ENCODE peak calls at places on chromosomes 13 and 19, in ten cellular contexts. L, J, F, X, G, P, S, T, C and I are unnamed samples.

GRCh38 chr13:28981530-28981929 is 161.4 kb downstream of the MTUS2 start:
- DNase-seq in T (no peak), S (no peak), X (no peak), C (no peak), G (no peak), L (no peak), F (no peak), J (peak; percentile 58), P (no peak), I (no peak)

GRCh38 chr19:33447336-33448158 is 74.0 kb downstream of the CEBPG start:
- DNase-seq in F (no peak), G (peak; percentile 31), S (no peak), P (no peak), J (peak; percentile 5), L (no peak), C (no peak), X (no peak), T (no peak), I (no peak)

GRCh38 chr19:55418185-55418584 is 10.6 kb upstream of the UBE2S start:
- DNase-seq in F (peak; percentile 73), T (peak; percentile 67), G (no peak), L (peak; percentile 80), X (no peak), S (peak; percentile 83), J (no peak), P (peak; percentile 64), C (peak; percentile 57), I (peak; percentile 69)

GRCh38 chr19:49512970-49513745 is 697 bp downstream of the FCGRT start:
- DNase-seq in J (peak; percentile 70), L (no peak), T (peak; percentile 67), F (peak; percentile 82), C (peak; percentile 59), X (peak; percentile 70), P (peak; percentile 75), S (peak; percentile 88), G (no peak), I (no peak)

GRCh38 chr19:30240904-30241695 is 131.1 kb upstream of the ZNF536 start:
- DNase-seq in J (no peak), C (no peak), P (no peak), L (no peak), S (no peak), F (no peak), X (no peak), T (no peak), G (no peak), I (no peak)

GRCh38 chr13:99528547-99528946 is 27.3 kb downstream of the TM9SF2 start:
- DNase-seq in G (no peak), C (no peak), J (no peak), P (no peak), L (no peak), F (no peak), T (no peak), X (no peak), S (no peak), I (no peak)

GRCh38 chr19:11697284-11697855 is 41.4 kb downstream of the ZNF823 start:
- DNase-seq in P (no peak), G (no peak), L (no peak), J (no peak), X (no peak), C (no peak), T (no peak), S (no peak), F (no peak), I (no peak)

GRCh38 chr13:100063333-100063732 is 25.6 kb upstream of the PCCA start:
- DNase-seq in J (no peak), T (no peak), X (no peak), G (no peak), P (no peak), C (no peak), L (no peak), S (no peak), F (no peak), I (no peak)

GRCh38 chr13:102227696-102228095 is 174.2 kb downstream of the FGF14 start:
- DNase-seq in G (no peak), F (no peak), X (no peak), L (no peak), J (no peak), C (no peak), S (no peak), P (no peak), T (no peak), I (no peak)

GRCh38 chr19:15431396-15432017 is 12.7 kb upstream of the AKAP8L start:
- DNase-seq in C (no peak), S (no peak), G (no peak), P (no peak), T (no peak), L (peak; percentile 16), J (no peak), F (no peak), X (no peak), I (no peak)

GRCh38 chr19:35058370-35058769 is 16.8 kb downstream of the HPN start:
- DNase-seq in P (no peak), C (no peak), T (no peak), S (no peak), F (no peak), J (no peak), G (no peak), L (no peak), X (no peak), I (no peak)

GRCh38 chr13:95059306-95059705 is 241.9 kb downstream of the ABCC4 start:
- DNase-seq in F (no peak), T (no peak), G (no peak), J (no peak), P (no peak), S (no peak), C (no peak), X (no peak), L (no peak), I (no peak)

GRCh38 chr19:18204394-18205179 is 745 bp upstream of the RAB3A start:
- DNase-seq in J (no peak), C (peak; percentile 52), P (peak; percentile 73), L (no peak), X (peak; percentile 84), T (peak; percentile 69), F (no peak), S (peak; percentile 84), G (no peak), I (no peak)

GRCh38 chr19:6718741-6719539 is 1.5 kb downstream of the C3 start:
- DNase-seq in G (no peak), J (no peak), L (peak; percentile 93), X (no peak), P (no peak), F (peak; percentile 95), T (peak; percentile 87), S (peak; percentile 75), C (no peak), I (peak; percentile 23)

GRCh38 chr19:56764296-56764695 is 76.2 kb downstream of the PEG3 start:
- DNase-seq in J (no peak), C (no peak), P (no peak), G (no peak), S (no peak), T (no peak), F (no peak), X (no peak), L (no peak), I (no peak)
- H3K9me3 ChIP-seq in J (peaks cover 7% of the 10 kb centered on the region), C (peaks cover 8% of the 10 kb centered on the region), P (peaks cover 2% of the 10 kb centered on the region), G (peaks cover 4% of the 10 kb centered on the region), S (peaks cover 7% of the 10 kb centered on the region), T (no peaks in the 10 kb centered on the region), F (peaks cover 79% of the 10 kb centered on the region), X (no peaks in the 10 kb centered on the region), L (no peaks in the 10 kb centered on the region), I (peaks cover 41% of the 10 kb centered on the region)

DNA sequence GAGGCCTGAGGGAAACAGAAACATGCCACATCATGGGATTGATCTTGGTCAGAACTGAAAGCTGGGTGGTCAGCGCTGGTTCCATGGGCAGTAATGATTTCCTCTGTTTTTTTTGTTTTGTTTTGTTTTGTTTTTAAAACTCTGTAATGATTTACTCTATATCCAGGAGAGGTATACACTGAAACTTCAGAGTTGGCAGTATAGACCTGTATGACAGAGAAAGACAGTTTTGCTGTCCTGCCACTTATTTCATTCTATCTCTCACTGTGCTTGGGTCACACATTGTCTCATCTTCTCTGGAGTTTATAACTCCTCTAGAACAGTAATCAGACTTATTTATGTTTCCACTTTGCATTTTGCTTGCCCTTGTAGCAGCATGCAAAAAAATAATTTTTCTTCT is 105.1 kb upstream of the SLITRK1 start:
- DNase-seq in C (no peak), G (no peak), L (no peak), X (no peak), P (no peak), T (no peak), F (no peak), S (no peak), J (no peak), I (no peak)
- TF ChIP-seq CTCF in C (no peak), G (no peak), L (no peak), X (no peak), P (no peak), T (no peak), F (no peak), S (no peak), J (no peak), I (no peak)

DNA sequence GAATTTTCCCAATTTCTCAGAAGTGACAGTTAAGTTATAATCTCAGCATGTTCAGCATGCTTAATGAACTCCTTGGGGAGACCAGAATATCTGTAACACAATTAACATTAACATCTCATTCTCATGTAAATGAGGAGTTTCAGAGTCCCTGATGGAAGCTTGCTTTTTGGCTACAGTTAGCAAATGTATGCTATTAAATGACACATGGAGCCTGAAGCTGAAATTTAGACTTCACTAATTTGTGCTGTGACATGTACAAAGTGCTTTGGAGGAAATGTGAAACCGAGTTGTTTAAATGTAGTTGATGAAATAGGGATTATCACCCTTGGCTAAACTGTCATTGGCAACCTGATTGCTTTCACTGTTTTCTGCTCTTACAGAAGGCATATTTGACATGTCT is 2265.1 kb upstream of the PCDH20 start:
- DNase-seq in P (no peak), J (no peak), X (no peak), T (no peak), L (no peak), C (no peak), S (no peak), F (no peak), G (no peak), I (no peak)
- H3K27me3 ChIP-seq in P (no peaks in the 10 kb centered on the region), J (no peaks in the 10 kb centered on the region), X (no peaks in the 10 kb centered on the region), T (no peaks in the 10 kb centered on the region), L (no peaks in the 10 kb centered on the region), C (no peaks in the 10 kb centered on the region), S (no peaks in the 10 kb centered on the region), F (no peaks in the 10 kb centered on the region), G (no peaks in the 10 kb centered on the region), I (no peaks in the 10 kb centered on the region)

GRCh38 chr19:53161123-53161522 is 2.3 kb upstream of the ZNF347 start:
- DNase-seq in T (no peak), F (no peak), L (peak; percentile 88), C (no peak), P (no peak), J (no peak), S (no peak), G (no peak), X (no peak), I (no peak)

GRCh38 chr19:53157601-53158000 is 1.3 kb downstream of the ZNF347 start:
- DNase-seq in G (no peak), F (peak; percentile 42), L (peak; percentile 45), S (peak; percentile 20), X (no peak), T (peak; percentile 43), C (no peak), J (no peak), P (no peak), I (peak; percentile 12)

GRCh38 chr19:53158119-53158656 is 665 bp downstream of the ZNF347 start:
- DNase-seq in S (peak; percentile 58), T (peak; percentile 63), G (peak; percentile 52), L (peak; percentile 51), P (peak; percentile 39), C (peak; percentile 29), J (peak; percentile 32), X (peak; percentile 29), F (peak; percentile 39), I (peak; percentile 38)

GRCh38 chr19:53156888-53157287 is 2.0 kb downstream of the ZNF347 start:
- DNase-seq in P (no peak), T (no peak), J (no peak), C (no peak), X (no peak), F (no peak), L (no peak), S (no peak), G (no peak), I (no peak)

GRCh38 chr19:53160350-53160749 is 1.5 kb upstream of the ZNF347 start:
- DNase-seq in G (no peak), C (no peak), S (no peak), L (no peak), X (no peak), P (no peak), T (no peak), F (no peak), J (no peak), I (no peak)
- H3K9me3 ChIP-seq in G (peaks cover 40% of the 10 kb centered on the region), C (peaks cover 9% of the 10 kb centered on the region), S (peaks cover 3% of the 10 kb centered on the region), L (peaks cover 16% of the 10 kb centered on the region), X (peaks cover 14% of the 10 kb centered on the region), P (peaks cover 33% of the 10 kb centered on the region), T (peaks cover 9% of the 10 kb centered on the region), F (peaks cover 12% of the 10 kb centered on the region), J (peaks cover 46% of the 10 kb centered on the region), I (peaks cover 31% of the 10 kb centered on the region)